ENCODE peak calls at places on chromosomes 3 and 15, in ten cellular contexts. R is MCF 10A, L is thoracic aorta, D is WTC11, H is pancreas, A is mesothelial cell of epicardium, J is GM23338, B is GM12865, I is neural crest cell, M is AG09309. K is an unnamed sample.

GRCh38 chr3:46632792-46633191 is 20.5 kb downstream of the FAM240A start:
- DNase-seq in H (no peak), R (peak; percentile 2), M (no peak), B (no peak), L (no peak), I (no peak), J (no peak), A (no peak), D (no peak), K (no peak)

GRCh38 chr15:41115652-41116115 is 396 bp downstream of the INO80 start:
- DNase-seq in D (peak; percentile 52), B (no peak), J (peak; percentile 82), A (no peak), H (peak; percentile 86), I (no peak), M (no peak), R (peak; percentile 57), L (peak; percentile 25), K (peak; percentile 50)

GRCh38 chr15:80155001-80155377 is 2.2 kb downstream of the FAH start:
- DNase-seq in I (no peak), H (no peak), A (no peak), J (no peak), R (no peak), B (no peak), L (no peak), D (no peak), M (no peak), K (no peak)

GRCh38 chr3:185930393-185931107 is 7.3 kb downstream of the TRA2B start:
- DNase-seq in B (no peak), D (no peak), L (no peak), I (no peak), R (no peak), H (no peak), M (no peak), J (no peak), A (no peak), K (no peak)

GRCh38 chr3:47000922-47001730 is 21.7 kb downstream of the NBEAL2 start:
- DNase-seq in A (no peak), I (no peak), M (no peak), J (no peak), B (no peak), L (no peak), R (no peak), D (no peak), H (peak; percentile 64), K (no peak)

GRCh38 chr3:55620361-55621025 is 133.4 kb upstream of the WNT5A start:
- DNase-seq in J (peak; percentile 60), M (peak; percentile 73), R (peak; percentile 42), I (no peak), H (no peak), A (no peak), B (peak; percentile 80), D (no peak), L (no peak), K (no peak)

GRCh38 chr3:122758877-122759670 is 34.6 kb downstream of the HSPBAP1 start:
- DNase-seq in M (peak; percentile 27), L (no peak), J (no peak), H (no peak), R (no peak), I (no peak), D (no peak), B (peak; percentile 4), A (no peak), K (no peak)

GRCh38 chr15:73109751-73110150 is 57.5 kb downstream of the NEO1 start:
- DNase-seq in I (no peak), B (no peak), D (no peak), J (no peak), R (no peak), L (no peak), A (no peak), H (no peak), M (no peak), K (no peak)

GRCh38 chr15:41494922-41495735 is 1.5 kb downstream of the ITPKA start:
- DNase-seq in I (peak; percentile 16), J (peak; percentile 74), B (peak; percentile 45), D (peak; percentile 54), A (peak; percentile 44), R (no peak), M (no peak), L (no peak), H (peak; percentile 83), K (no peak)

GRCh38 chr3:126516152-126516935 is 1.2 kb downstream of the UROC1 start:
- DNase-seq in J (no peak), L (no peak), I (no peak), R (no peak), B (no peak), H (peak; percentile 26), A (no peak), D (no peak), M (no peak), K (no peak)

GRCh38 chr3:167783781-167784180 is 48.3 kb downstream of the SERPINI1 start:
- DNase-seq in I (no peak), R (no peak), J (no peak), D (no peak), M (no peak), B (no peak), A (no peak), H (no peak), L (no peak), K (no peak)

GRCh38 chr3:130699765-130700164 is 46.9 kb downstream of the PIK3R4 start:
- DNase-seq in H (no peak), I (no peak), A (no peak), R (peak; percentile 44), B (peak; percentile 42), J (peak; percentile 69), M (no peak), L (no peak), D (no peak), K (no peak)

GRCh38 chr15:34366271-34367043 is 539 bp downstream of the LPCAT4 start:
- DNase-seq in M (no peak), I (peak; percentile 44), H (peak; percentile 86), D (peak; percentile 85), R (peak; percentile 60), J (peak; percentile 93), B (peak; percentile 64), L (no peak), A (peak; percentile 55), K (peak; percentile 24)

GRCh38 chr3:197750863-197751737 is 1.4 kb downstream of the FYTTD1 start:
- DNase-seq in M (no peak), R (peak; percentile 52), B (peak; percentile 68), I (peak; percentile 5), D (no peak), A (no peak), L (peak; percentile 19), H (no peak), J (no peak), K (peak; percentile 95)

GRCh38 chr3:82927309-82928253 is 1166.1 kb upstream of the GBE1 start:
- DNase-seq in I (no peak), J (no peak), M (no peak), H (no peak), R (no peak), L (no peak), A (no peak), B (no peak), D (no peak), K (no peak)

GRCh38 chr15:74128785-74129350 is 1.5 kb upstream of the ISLR2 start:
- DNase-seq in J (peak; percentile 65), M (no peak), L (no peak), H (peak; percentile 57), I (no peak), D (no peak), A (no peak), R (no peak), B (no peak), K (no peak)

GRCh38 chr3:186109897-186110803 is 1.3 kb upstream of the ETV5 start:
- DNase-seq in I (peak; percentile 20), J (peak; percentile 76), B (no peak), A (no peak), M (no peak), D (peak; percentile 50), L (no peak), R (no peak), H (no peak), K (peak; percentile 86)

GRCh38 chr3:123818921-123819429 is 65.2 kb downstream of the MYLK start:
- DNase-seq in D (no peak), R (peak; percentile 70), L (no peak), I (no peak), M (no peak), J (no peak), B (no peak), H (no peak), A (no peak), K (no peak)

GRCh38 chr3:196688349-196688748 is 23.7 kb downstream of the CEP19 start:
- DNase-seq in J (no peak), L (no peak), H (no peak), D (no peak), R (peak; percentile 88), I (no peak), M (peak; percentile 80), A (no peak), B (no peak), K (peak; percentile 88)

GRCh38 chr3:189512039-189512438 is 119.2 kb upstream of the TP63 start:
- DNase-seq in H (no peak), R (no peak), I (no peak), M (no peak), D (no peak), J (no peak), A (no peak), L (no peak), B (peak; percentile 65), K (no peak)
- TF ChIP-seq CTCF in H (no peak), R (no peak), I (no peak), M (no peak), D (no peak), J (no peak), A (no peak), L (no peak), B (no peak), K (no peak)

DNA sequence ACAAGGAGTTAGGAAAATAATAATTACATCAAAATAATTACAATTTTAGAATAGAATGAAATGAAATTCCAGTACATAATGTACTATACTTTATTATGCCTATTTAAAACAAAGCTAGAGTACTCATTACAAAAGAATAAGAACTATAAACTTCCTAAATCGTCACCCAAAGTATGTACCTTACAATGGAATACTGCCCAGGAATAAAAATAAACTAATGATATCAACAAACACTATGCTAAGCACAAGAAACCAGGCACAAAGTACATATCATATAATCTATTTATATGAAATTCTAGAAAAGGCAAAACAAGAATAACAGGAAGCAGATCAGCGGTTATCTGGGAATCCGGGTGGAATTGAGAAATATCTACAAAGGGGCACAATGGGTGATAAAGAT is 84.7 kb downstream of the MYO9A start:
- DNase-seq in H (no peak), B (no peak), M (no peak), J (no peak), L (no peak), A (no peak), R (no peak), I (no peak), D (no peak), K (no peak)
- TF ChIP-seq CTCF in H (no peak), B (no peak), M (no peak), J (no peak), L (no peak), A (no peak), R (no peak), I (no peak), D (no peak), K (no peak)

GRCh38 chr15:62648954-62649353 is 393.6 kb upstream of the TPM1 start:
- DNase-seq in A (no peak), H (no peak), M (no peak), J (peak; percentile 56), I (no peak), B (peak; percentile 54), D (no peak), L (no peak), R (peak; percentile 54), K (no peak)
- TF ChIP-seq CTCF in A (no peak), H (no peak), M (no peak), J (peak; percentile 69), I (peak; percentile 31), B (peak; percentile 22), D (peak; percentile 36), L (peak; percentile 25), R (peak; percentile 40), K (no peak)

GRCh38 chr3:23648326-23648964 is 157.3 kb upstream of the UBE2E1 start:
- DNase-seq in B (no peak), J (peak; percentile 14), R (peak; percentile 54), H (no peak), D (no peak), M (no peak), I (no peak), L (no peak), A (no peak), K (no peak)
- TF ChIP-seq CTCF in B (no peak), J (peak; percentile 53), R (no peak), H (no peak), D (no peak), M (no peak), I (no peak), L (no peak), A (no peak), K (no peak)